ENCODE peak calls at places on chromosomes 11 and 22, in nine cellular contexts. Q is heart left ventricle, B is GM12878, S is body of pancreas, A is stomach, V is prostate gland, N is esophagus squamous epithelium, C is HCT116, R is NB4. H is an unnamed sample.

GRCh38 chr22:43289976-43290663 is 53.1 kb downstream of the SCUBE1 start:
- DNase-seq in Q (no peak), B (no peak), S (no peak), A (no peak), V (no peak), N (no peak), C (no peak), R (no peak), H (peak; percentile 24)

GRCh38 chr22:28600546-28601143 is 79.0 kb downstream of the TTC28 start:
- DNase-seq in Q (no peak), B (no peak), S (no peak), A (no peak), V (no peak), N (no peak), C (peak; percentile 24), R (peak; percentile 70), H (no peak)

GRCh38 chr11:122045181-122045586 is 70.8 kb downstream of the BLID start:
- DNase-seq in Q (no peak), B (no peak), S (no peak), A (no peak), V (no peak), N (no peak), C (no peak), R (no peak), H (peak; percentile 4)

GRCh38 chr11:69280451-69280850 is 13.5 kb upstream of the MYEOV start:
- DNase-seq in Q (no peak), B (no peak), S (no peak), A (no peak), V (no peak), N (no peak), C (no peak), R (no peak), H (peak; percentile 72)

GRCh38 chr11:95147364-95147905 is 57.8 kb downstream of the ENDOD1 start:
- DNase-seq in Q (no peak), B (no peak), S (no peak), A (no peak), V (no peak), N (no peak), C (peak; percentile 34), R (peak; percentile 66), H (peak; percentile 44)

GRCh38 chr11:10674991-10675440 is 18.5 kb downstream of the IRAG1 start:
- DNase-seq in Q (peak; percentile 52), B (no peak), S (no peak), A (no peak), V (no peak), N (no peak), C (no peak), R (no peak), H (no peak)

GRCh38 chr11:128848815-128849455 is 18.2 kb downstream of the KCNJ1 start:
- DNase-seq in Q (peak; percentile 50), B (no peak), S (peak; percentile 67), A (peak; percentile 57), V (no peak), N (no peak), C (peak; percentile 49), R (peak; percentile 69), H (peak; percentile 57)

GRCh38 chr11:12301379-12301778 is 76.0 kb upstream of the PARVA start:
- DNase-seq in Q (no peak), B (no peak), S (no peak), A (no peak), V (no peak), N (no peak), C (no peak), R (no peak), H (no peak)

GRCh38 chr11:47467372-47467771 is 18.4 kb upstream of the RAPSN start:
- DNase-seq in Q (no peak), B (no peak), S (no peak), A (peak; percentile 54), V (peak; percentile 20), N (no peak), C (no peak), R (no peak), H (no peak)

GRCh38 chr11:27926981-27927481 is 180.9 kb downstream of the KIF18A start:
- DNase-seq in Q (no peak), B (no peak), S (no peak), A (no peak), V (no peak), N (no peak), C (no peak), R (peak; percentile 95), H (peak; percentile 30)

GRCh38 chr22:41800348-41801146 is at the start of gene CCDC134:
- DNase-seq in Q (peak; percentile 94), B (peak; percentile 70), S (peak; percentile 92), A (peak; percentile 94), V (peak; percentile 86), N (peak; percentile 55), C (peak; percentile 41), R (peak; percentile 96), H (peak; percentile 84)
- TF ChIP-seq POLR2A in Q (peak; percentile 86), B (peak; percentile 95), S (peak; percentile 94), A (peak; percentile 74), V (peak; percentile 88), N (peak; percentile 88), C (peak; percentile 93), R (peak; percentile 83), H (peak; percentile 80)

DNA sequence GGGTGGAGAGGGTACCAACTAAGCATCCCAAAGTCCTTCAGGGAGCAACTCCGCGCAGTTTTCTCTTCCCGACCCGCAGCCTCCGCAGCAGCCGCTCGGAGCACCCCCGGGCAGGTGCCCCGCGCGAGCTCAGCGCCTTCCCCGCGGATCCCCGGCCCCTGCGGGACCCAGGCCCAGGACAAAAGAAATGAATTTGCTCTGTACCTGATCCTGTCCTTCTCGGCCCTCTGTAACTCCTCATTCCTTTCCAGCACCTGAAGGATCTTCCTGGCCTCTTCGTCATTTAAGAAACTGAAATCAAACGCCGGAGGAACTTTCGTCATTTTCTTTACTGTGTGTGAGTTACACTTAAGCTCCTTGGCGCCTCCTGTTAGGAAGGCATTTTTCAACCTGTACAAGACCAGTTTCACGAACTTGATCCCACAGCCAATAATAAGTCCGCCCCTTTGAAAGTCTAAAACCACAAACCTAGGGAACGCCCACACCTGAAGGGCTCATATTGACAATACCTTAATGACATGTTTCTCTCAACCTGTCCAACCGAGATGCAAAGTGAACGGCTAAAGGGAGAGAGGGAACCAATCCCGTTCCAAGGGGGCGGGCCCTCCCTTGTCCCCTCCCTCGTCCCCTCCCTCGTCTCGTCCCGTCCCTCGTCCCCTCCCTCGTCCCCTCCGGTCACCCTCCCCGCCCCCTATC is at the start of gene EXPH5:
- DNase-seq in Q (peak; percentile 78), B (peak; percentile 82), S (peak; percentile 98), A (peak; percentile 97), V (peak; percentile 96), N (peak; percentile 23), C (peak; percentile 99), R (peak; percentile 90), H (peak; percentile 50)
- TF ChIP-seq POLR2A in Q (no peak), B (no peak), S (peak; percentile 86), A (peak; percentile 67), V (peak; percentile 85), N (peak; percentile 63), C (peak; percentile 70), R (no peak), H (no peak)

GRCh38 chr11:35141538-35141937 is 2.6 kb downstream of the CD44 start:
- DNase-seq in Q (peak; percentile 36), B (no peak), S (peak; percentile 24), A (peak; percentile 60), V (peak; percentile 85), N (no peak), C (no peak), R (peak; percentile 88), H (no peak)
- TF ChIP-seq POLR2A in Q (no peak), B (no peak), S (peak; percentile 24), A (no peak), V (peak; percentile 24), N (no peak), C (no peak), R (no peak), H (no peak)

DNA sequence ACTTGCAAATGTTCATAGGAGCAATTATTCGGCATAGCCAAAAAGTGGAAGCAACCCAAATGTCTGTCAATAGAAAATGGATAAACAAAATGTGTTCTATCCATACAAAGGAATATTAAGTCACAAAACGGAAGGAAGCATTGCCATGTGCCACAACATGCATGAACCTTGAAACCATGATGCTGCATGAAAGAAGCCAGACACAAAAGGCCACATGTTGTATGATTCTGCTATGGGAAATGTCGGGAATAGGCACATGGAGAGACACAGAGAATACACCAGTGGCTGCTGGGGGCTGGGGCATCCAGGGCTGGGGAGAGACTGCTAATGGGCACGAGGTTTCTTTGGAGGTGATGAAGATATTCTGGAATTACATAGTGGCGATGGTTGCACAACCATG is 6.1 kb upstream of the OSM start:
- DNase-seq in Q (no peak), B (no peak), S (no peak), A (no peak), V (no peak), N (no peak), C (no peak), R (no peak), H (no peak)
- TF ChIP-seq POLR2A in Q (no peak), B (no peak), S (no peak), A (no peak), V (no peak), N (no peak), C (no peak), R (no peak), H (no peak)

H was measured in H54.